ENCODE peak calls at places on chromosomes 1 and 21, in eight cellular contexts. D is astrocyte, L is fibroblast of mammary gland, G is HFFc6, M is GM20000, I is lower leg skin, W is ovary, Z is AG09319. C is an unnamed sample.

GRCh38 chr1:9822897-9823692 is 670 bp downstream of the CLSTN1 start:
- DNase-seq in D (no peak), L (peak; percentile 17), G (no peak), M (peak; percentile 62), I (no peak), W (peak; percentile 56), Z (no peak), C (no peak)

GRCh38 chr1:239383714-239384113 is 2.7 kb upstream of the CHRM3 start:
- DNase-seq in D (no peak), L (no peak), G (no peak), M (no peak), I (no peak), W (no peak), Z (no peak), C (no peak)

GRCh38 chr1:105427543-105427942 is 1628.9 kb upstream of the PRMT6 start:
- DNase-seq in D (no peak), L (peak; percentile 2), G (no peak), M (no peak), I (no peak), W (no peak), Z (no peak), C (no peak)

GRCh38 chr1:30759718-30760281 is 2.2 kb upstream of the LAPTM5 start:
- DNase-seq in D (no peak), L (no peak), G (no peak), M (no peak), I (no peak), W (no peak), Z (no peak), C (no peak)

GRCh38 chr1:235068155-235069121 is 60.2 kb downstream of the TOMM20 start:
- DNase-seq in D (peak; percentile 94), L (peak; percentile 98), G (peak; percentile 58), M (no peak), I (peak; percentile 79), W (no peak), Z (no peak), C (no peak)

GRCh38 chr21:18877932-18878331 is 474.3 kb upstream of the TMPRSS15 start:
- DNase-seq in D (no peak), L (no peak), G (no peak), M (no peak), I (no peak), W (no peak), Z (no peak), C (no peak)

GRCh38 chr1:234154320-234155251 is 218.7 kb upstream of the COA6 start:
- DNase-seq in D (peak; percentile 64), L (peak; percentile 72), G (peak; percentile 71), M (peak; percentile 47), I (no peak), W (no peak), Z (peak; percentile 25), C (no peak)

GRCh38 chr1:154978360-154978759 is 3.9 kb downstream of the CKS1B start:
- DNase-seq in D (no peak), L (no peak), G (no peak), M (no peak), I (no peak), W (no peak), Z (no peak), C (no peak)

GRCh38 chr1:206736878-206737728 is 33.5 kb upstream of the IL19 start:
- DNase-seq in D (no peak), L (no peak), G (no peak), M (no peak), I (no peak), W (no peak), Z (no peak), C (no peak)

GRCh38 chr1:207845109-207845508 is 65.8 kb downstream of the CD34 start:
- DNase-seq in D (no peak), L (no peak), G (no peak), M (no peak), I (no peak), W (no peak), Z (no peak), C (no peak)

GRCh38 chr1:27503961-27504587 is 14.1 kb upstream of the WASF2 start:
- DNase-seq in D (peak; percentile 45), L (peak; percentile 61), G (no peak), M (no peak), I (peak; percentile 69), W (peak; percentile 58), Z (peak; percentile 48), C (no peak)

GRCh38 chr1:22773981-22774471 is 63.4 kb downstream of the EPHB2 start:
- DNase-seq in D (peak; percentile 67), L (peak; percentile 66), G (no peak), M (no peak), I (peak; percentile 56), W (peak; percentile 88), Z (peak; percentile 47), C (no peak)

GRCh38 chr21:19522384-19522783 is 1118.8 kb upstream of the TMPRSS15 start:
- DNase-seq in D (no peak), L (no peak), G (no peak), M (no peak), I (no peak), W (no peak), Z (no peak), C (no peak)

GRCh38 chr1:17671314-17671705 is 83.8 kb upstream of the ACTL8 start:
- DNase-seq in D (no peak), L (no peak), G (no peak), M (no peak), I (no peak), W (no peak), Z (no peak), C (no peak)

GRCh38 chr1:111199881-111200801 is at the start of gene DENND2D:
- DNase-seq in D (no peak), L (no peak), G (no peak), M (no peak), I (peak; percentile 79), W (no peak), Z (no peak), C (no peak)

GRCh38 chr1:13706058-13706457 is 6.1 kb downstream of the PRDM2 start:
- DNase-seq in D (no peak), L (no peak), G (no peak), M (no peak), I (no peak), W (no peak), Z (no peak), C (no peak)

DNA sequence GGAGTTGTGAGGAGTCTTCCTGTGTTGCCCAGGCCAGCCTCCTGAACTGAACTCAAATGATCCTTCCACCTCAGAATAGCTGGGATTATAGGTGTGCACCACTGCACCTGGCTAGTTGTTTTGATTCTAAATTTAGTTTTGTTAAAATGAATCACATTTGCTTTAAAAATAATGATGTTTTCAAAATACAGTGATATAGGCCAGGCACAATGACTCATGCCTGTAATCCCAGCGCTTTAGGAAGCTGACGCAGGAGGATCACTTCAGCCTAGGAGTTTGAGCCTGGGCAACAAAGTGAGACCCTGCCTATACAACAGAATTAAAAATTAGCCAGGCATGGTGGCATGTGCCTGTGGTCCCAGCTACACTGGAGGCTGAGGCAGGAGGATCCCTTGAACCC is 24.3 kb downstream of the RTCA start:
- DNase-seq in D (no peak), L (peak; percentile 26), G (no peak), M (no peak), I (no peak), W (no peak), Z (no peak), C (no peak)
- TF ChIP-seq CTCF in D (no peak), L (no peak), G (no peak), M (no peak), I (no peak), W (no peak), Z (no peak), C (no peak)

GRCh38 chr1:46532095-46532494 is 19.4 kb downstream of the KNCN start:
- DNase-seq in D (no peak), L (no peak), G (no peak), M (no peak), I (no peak), W (no peak), Z (no peak), C (no peak)

GRCh38 chr1:46530791-46531409 is 20.5 kb downstream of the KNCN start:
- DNase-seq in D (no peak), L (no peak), G (no peak), M (no peak), I (no peak), W (no peak), Z (no peak), C (no peak)

GRCh38 chr1:46533179-46533864 is 18.1 kb downstream of the KNCN start:
- DNase-seq in D (peak; percentile 45), L (peak; percentile 18), G (no peak), M (peak; percentile 59), I (no peak), W (peak; percentile 52), Z (no peak), C (no peak)

GRCh38 chr1:46530311-46530710 is 21.1 kb downstream of the KNCN start:
- DNase-seq in D (no peak), L (no peak), G (no peak), M (no peak), I (no peak), W (no peak), Z (no peak), C (no peak)

GRCh38 chr1:46532498-46533178 is 18.8 kb downstream of the KNCN start:
- DNase-seq in D (peak; percentile 45), L (peak; percentile 37), G (no peak), M (peak; percentile 88), I (no peak), W (peak; percentile 75), Z (no peak), C (no peak)
- TF ChIP-seq CTCF in D (peak; percentile 41), L (peak; percentile 44), G (peak; percentile 82), M (peak; percentile 61), I (no peak), W (peak; percentile 50), Z (peak; percentile 68), C (no peak)

DNA sequence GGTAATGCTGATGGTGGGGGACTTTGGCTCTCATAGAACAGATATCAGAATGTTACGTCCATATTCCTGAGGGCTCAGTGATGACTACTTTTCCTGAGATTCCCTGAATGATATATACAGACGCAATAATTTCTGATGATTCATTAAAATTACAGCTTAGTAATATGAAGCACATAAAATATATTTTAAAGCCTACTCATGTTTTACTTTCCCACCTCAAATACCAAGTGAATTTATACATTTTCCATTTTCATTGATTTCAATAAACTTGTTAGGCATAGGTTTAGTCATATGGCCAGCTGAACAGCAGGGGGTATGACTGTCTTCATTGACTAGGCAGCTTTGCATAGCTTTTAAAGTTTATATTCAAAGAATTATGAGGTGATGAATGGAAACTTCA is 26.2 kb upstream of the PDC start:
- DNase-seq in D (no peak), L (no peak), G (no peak), M (no peak), I (no peak), W (no peak), Z (no peak), C (no peak)
- TF ChIP-seq CTCF in D (no peak), L (peak; percentile 10), G (peak; percentile 57), M (no peak), I (no peak), W (no peak), Z (no peak), C (no peak)

DNA sequence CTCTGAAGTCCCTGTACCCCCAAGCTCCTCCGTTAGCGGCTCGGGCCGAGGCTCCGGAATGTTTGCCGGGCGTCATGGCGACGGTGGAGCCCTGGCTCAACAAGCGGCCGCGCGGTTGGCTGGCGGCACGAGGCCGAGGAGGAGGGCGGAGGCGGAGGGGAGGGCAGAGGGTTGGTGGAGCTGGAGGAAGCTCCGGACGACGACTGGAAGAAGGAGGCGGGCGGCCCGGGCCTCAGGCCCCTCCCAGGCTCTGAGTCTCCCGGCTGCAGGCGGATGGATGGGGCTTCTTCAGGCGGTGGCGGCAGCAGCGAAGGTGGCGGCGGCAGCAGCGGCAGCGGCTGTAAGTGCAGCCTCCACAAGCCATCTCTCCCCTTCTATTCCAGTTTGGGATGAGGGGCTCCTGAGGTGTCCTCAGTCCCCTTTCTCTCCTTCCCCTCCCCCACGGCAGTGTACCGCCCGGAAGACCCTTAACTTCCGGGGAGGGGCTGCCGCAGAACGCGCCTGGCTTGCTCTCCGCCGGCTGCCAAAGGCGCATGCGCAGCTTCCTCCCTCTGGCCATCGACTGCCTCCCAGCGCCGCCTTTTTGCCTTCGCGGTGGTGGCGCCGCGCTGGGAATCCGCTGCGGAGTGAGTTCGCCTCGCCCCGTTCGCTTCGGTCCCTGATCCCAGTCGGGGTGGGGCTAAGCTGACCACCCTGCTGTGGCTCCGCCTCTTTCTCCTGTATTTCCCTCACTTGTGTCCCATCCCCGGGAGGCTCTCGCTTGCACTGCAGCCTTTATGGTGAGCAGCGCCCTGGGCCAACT is at the start of the genes DNAI4 and MIER1:
- DNase-seq in D (peak; percentile 93), L (peak; percentile 97), G (peak; percentile 98), M (peak; percentile 97), I (peak; percentile 97), W (peak; percentile 98), Z (peak; percentile 98), C (peak; percentile 88)
- TF ChIP-seq CTCF in D (no peak), L (no peak), G (no peak), M (no peak), I (no peak), W (no peak), Z (peak; percentile 26), C (no peak)